ENCODE peak calls at places on chromosome 1, in seven cellular contexts. One of them, this sample, is unnamed.
A peak's percentile ranks its signal among the peaks of the same experiment; 100 is the strongest.

GRCh38 chr1:229109320-229109761 is 161.6 kb upstream of the RAB4A start:
- DNase-seq in AG04450: no peak
- DNase-seq in SJSA1: no peak
- DNase-seq in CD4-positive, CD25-positive, alpha-beta regulatory T cell: no peak
- DNase-seq in prostate gland: peak; percentile 58
- DNase-seq in CD8-positive, alpha-beta T cell: no peak
- DNase-seq in endodermal cell: no peak
- DNase-seq in this sample: no peak

GRCh38 chr1:39632491-39633417 is 6.7 kb downstream of the HEYL start:
- DNase-seq in AG04450: no peak
- DNase-seq in prostate gland: peak; percentile 36
- DNase-seq in CD8-positive, alpha-beta T cell: no peak
- DNase-seq in SJSA1: no peak
- DNase-seq in endodermal cell: peak; percentile 93
- DNase-seq in CD4-positive, CD25-positive, alpha-beta regulatory T cell: no peak
- DNase-seq in this sample: no peak

GRCh38 chr1:183734600-183735036 is 70.3 kb upstream of the RGL1 start:
- DNase-seq in SJSA1: no peak
- DNase-seq in prostate gland: peak; percentile 13
- DNase-seq in CD8-positive, alpha-beta T cell: no peak
- DNase-seq in endodermal cell: no peak
- DNase-seq in CD4-positive, CD25-positive, alpha-beta regulatory T cell: no peak
- DNase-seq in AG04450: no peak
- DNase-seq in this sample: no peak

GRCh38 chr1:102852583-102852982 is 255.7 kb downstream of the COL11A1 start:
- DNase-seq in prostate gland: no peak
- DNase-seq in AG04450: no peak
- DNase-seq in CD8-positive, alpha-beta T cell: no peak
- DNase-seq in CD4-positive, CD25-positive, alpha-beta regulatory T cell: no peak
- DNase-seq in SJSA1: no peak
- DNase-seq in endodermal cell: no peak
- DNase-seq in this sample: no peak

GRCh38 chr1:1135339-1136111 is 19.6 kb upstream of the C1orf159 start:
- DNase-seq in CD8-positive, alpha-beta T cell: no peak
- DNase-seq in endodermal cell: no peak
- DNase-seq in AG04450: no peak
- DNase-seq in SJSA1: no peak
- DNase-seq in prostate gland: no peak
- DNase-seq in CD4-positive, CD25-positive, alpha-beta regulatory T cell: no peak
- DNase-seq in this sample: no peak

GRCh38 chr1:154998201-154998780 is 4.3 kb upstream of the ZBTB7B start:
- DNase-seq in CD8-positive, alpha-beta T cell: no peak
- DNase-seq in CD4-positive, CD25-positive, alpha-beta regulatory T cell: no peak
- DNase-seq in AG04450: no peak
- DNase-seq in SJSA1: no peak
- DNase-seq in endodermal cell: no peak
- DNase-seq in prostate gland: no peak
- DNase-seq in this sample: no peak

GRCh38 chr1:37133276-37134145 is 99.2 kb upstream of the GRIK3 start:
- DNase-seq in prostate gland: no peak
- DNase-seq in CD4-positive, CD25-positive, alpha-beta regulatory T cell: no peak
- DNase-seq in SJSA1: no peak
- DNase-seq in endodermal cell: no peak
- DNase-seq in CD8-positive, alpha-beta T cell: no peak
- DNase-seq in AG04450: no peak
- DNase-seq in this sample: no peak

GRCh38 chr1:152926091-152926490 is 17.7 kb downstream of the IVL start:
- DNase-seq in CD4-positive, CD25-positive, alpha-beta regulatory T cell: no peak
- DNase-seq in SJSA1: no peak
- DNase-seq in AG04450: no peak
- DNase-seq in CD8-positive, alpha-beta T cell: no peak
- DNase-seq in prostate gland: no peak
- DNase-seq in endodermal cell: no peak
- DNase-seq in this sample: peak; percentile 70

GRCh38 chr1:233105225-233105624 is 154.8 kb downstream of the NTPCR start:
- DNase-seq in CD8-positive, alpha-beta T cell: no peak
- DNase-seq in SJSA1: no peak
- DNase-seq in CD4-positive, CD25-positive, alpha-beta regulatory T cell: no peak
- DNase-seq in AG04450: no peak
- DNase-seq in prostate gland: no peak
- DNase-seq in endodermal cell: no peak
- DNase-seq in this sample: peak; percentile 36

GRCh38 chr1:182149411-182149965 is 88.0 kb upstream of the ZNF648 start:
- DNase-seq in CD4-positive, CD25-positive, alpha-beta regulatory T cell: no peak
- DNase-seq in prostate gland: no peak
- DNase-seq in SJSA1: no peak
- DNase-seq in endodermal cell: no peak
- DNase-seq in CD8-positive, alpha-beta T cell: no peak
- DNase-seq in AG04450: no peak
- DNase-seq in this sample: peak; percentile 95

GRCh38 chr1:37474697-37475379 is 458 bp downstream of the ZC3H12A start:
- DNase-seq in AG04450: no peak
- DNase-seq in CD4-positive, CD25-positive, alpha-beta regulatory T cell: no peak
- DNase-seq in endodermal cell: no peak
- DNase-seq in CD8-positive, alpha-beta T cell: no peak
- DNase-seq in prostate gland: no peak
- DNase-seq in SJSA1: no peak
- DNase-seq in this sample: no peak

GRCh38 chr1:94562502-94563260 is 21.1 kb upstream of the F3 start:
- DNase-seq in AG04450: no peak
- DNase-seq in CD8-positive, alpha-beta T cell: no peak
- DNase-seq in CD4-positive, CD25-positive, alpha-beta regulatory T cell: no peak
- DNase-seq in SJSA1: no peak
- DNase-seq in prostate gland: peak; percentile 69
- DNase-seq in endodermal cell: peak; percentile 63
- DNase-seq in this sample: no peak

GRCh38 chr1:47031059-47031458 is 7.6 kb downstream of the CYP4X1 start:
- DNase-seq in endodermal cell: no peak
- DNase-seq in prostate gland: peak; percentile 76
- DNase-seq in SJSA1: no peak
- DNase-seq in CD8-positive, alpha-beta T cell: no peak
- DNase-seq in CD4-positive, CD25-positive, alpha-beta regulatory T cell: no peak
- DNase-seq in AG04450: no peak
- DNase-seq in this sample: peak; percentile 87

GRCh38 chr1:100538935-100539835 is 1.2 kb downstream of the GPR88 start:
- DNase-seq in endodermal cell: peak; percentile 83
- DNase-seq in prostate gland: no peak
- DNase-seq in AG04450: no peak
- DNase-seq in CD8-positive, alpha-beta T cell: no peak
- DNase-seq in CD4-positive, CD25-positive, alpha-beta regulatory T cell: no peak
- DNase-seq in SJSA1: no peak
- DNase-seq in this sample: no peak

GRCh38 chr1:201739492-201740085 is 89.4 kb upstream of the IPO9 start:
- DNase-seq in CD4-positive, CD25-positive, alpha-beta regulatory T cell: no peak
- DNase-seq in AG04450: no peak
- DNase-seq in endodermal cell: peak; percentile 91
- DNase-seq in SJSA1: no peak
- DNase-seq in prostate gland: peak; percentile 39
- DNase-seq in CD8-positive, alpha-beta T cell: peak; percentile 74
- DNase-seq in this sample: peak; percentile 67

GRCh38 chr1:26723013-26723991 is 27.5 kb downstream of the ARID1A start:
- DNase-seq in AG04450: peak; percentile 96
- DNase-seq in endodermal cell: peak; percentile 95
- DNase-seq in SJSA1: peak; percentile 95
- DNase-seq in CD8-positive, alpha-beta T cell: peak; percentile 58
- DNase-seq in prostate gland: peak; percentile 63
- DNase-seq in CD4-positive, CD25-positive, alpha-beta regulatory T cell: peak; percentile 42
- DNase-seq in this sample: peak; percentile 88

GRCh38 chr1:28232558-28233263 is at the start of gene DNAJC8:
- DNase-seq in AG04450: peak; percentile 78
- DNase-seq in SJSA1: peak; percentile 94
- DNase-seq in CD8-positive, alpha-beta T cell: peak; percentile 93
- DNase-seq in endodermal cell: peak; percentile 97
- DNase-seq in prostate gland: peak; percentile 97
- DNase-seq in CD4-positive, CD25-positive, alpha-beta regulatory T cell: peak; percentile 93
- DNase-seq in this sample: peak; percentile 86

DNA sequence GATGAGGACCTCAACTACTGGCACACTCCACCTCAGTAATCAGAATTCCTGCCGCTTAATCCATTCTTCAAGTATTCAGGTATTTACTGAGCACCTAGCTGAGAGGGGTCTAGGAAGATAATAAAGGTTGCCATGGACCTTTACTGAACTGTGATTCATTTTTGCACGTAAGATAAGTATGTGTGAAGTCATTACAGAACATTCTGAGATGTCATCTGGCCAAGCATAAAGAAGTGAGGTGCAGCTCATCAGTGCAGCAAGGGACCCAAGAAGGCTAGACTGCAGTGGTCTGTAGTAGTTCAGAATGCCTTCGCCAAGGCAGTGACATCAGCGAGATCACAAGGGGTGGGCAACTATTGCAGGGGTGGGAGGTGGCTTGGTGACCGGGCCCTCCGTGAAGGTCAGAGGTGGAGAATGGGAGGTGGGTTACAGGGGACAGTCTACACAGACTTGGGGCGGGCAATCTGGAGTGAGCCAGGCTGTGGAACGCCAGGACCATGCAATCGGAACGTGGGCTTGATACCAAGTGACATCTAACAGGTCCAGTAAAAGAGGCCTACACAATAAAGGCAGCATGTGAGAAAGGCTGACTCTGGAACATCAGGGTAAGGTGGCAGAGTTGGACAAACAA is 107.4 kb downstream of the SLC45A1 start:
- DNase-seq in prostate gland: no peak
- DNase-seq in AG04450: no peak
- DNase-seq in endodermal cell: no peak
- DNase-seq in CD4-positive, CD25-positive, alpha-beta regulatory T cell: no peak
- DNase-seq in CD8-positive, alpha-beta T cell: no peak
- DNase-seq in SJSA1: no peak
- DNase-seq in this sample: no peak
- H3K4me3 ChIP-seq in prostate gland: peak overlapping the region; percentile 84
- H3K4me3 ChIP-seq in AG04450: no peak overlapping the region
- H3K4me3 ChIP-seq in endodermal cell: peak overlapping the region; percentile 44
- H3K4me3 ChIP-seq in CD4-positive, CD25-positive, alpha-beta regulatory T cell: peak overlapping the region; percentile 80
- H3K4me3 ChIP-seq in CD8-positive, alpha-beta T cell: no peak overlapping the region
- H3K4me3 ChIP-seq in SJSA1: no peak overlapping the region
- H3K4me3 ChIP-seq in this sample: no peak overlapping the region

DNA sequence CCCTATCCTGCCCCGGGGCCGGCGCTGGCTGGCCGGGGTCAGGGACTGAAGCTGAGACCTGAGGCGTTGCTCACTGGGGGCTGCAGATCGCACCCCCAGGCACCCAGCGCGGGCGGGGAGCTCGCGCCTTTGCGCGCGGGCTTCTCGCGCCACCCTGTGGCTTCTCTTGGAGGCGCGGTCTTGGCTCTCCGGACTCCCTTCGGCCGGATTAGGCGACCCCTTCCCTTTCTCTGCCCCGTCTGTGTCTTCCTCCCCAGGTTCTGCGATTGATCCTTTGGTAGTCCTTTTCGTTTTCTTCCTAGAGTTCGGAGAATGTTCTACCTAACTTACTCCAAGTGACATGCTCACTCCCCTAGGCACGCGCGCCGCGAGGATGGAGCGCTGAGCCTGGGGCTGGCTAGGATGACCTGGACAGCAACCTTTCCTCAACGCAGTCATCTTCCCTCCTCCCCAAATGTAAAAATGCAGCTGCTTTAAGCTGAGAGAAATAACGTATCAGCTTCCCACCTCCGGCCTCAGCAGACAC is 489 bp upstream of the NTRK1 start:
- DNase-seq in AG04450: no peak
- DNase-seq in CD8-positive, alpha-beta T cell: peak; percentile 78
- DNase-seq in CD4-positive, CD25-positive, alpha-beta regulatory T cell: peak; percentile 40
- DNase-seq in SJSA1: no peak
- DNase-seq in prostate gland: peak; percentile 14
- DNase-seq in endodermal cell: peak; percentile 86
- DNase-seq in this sample: no peak
- H3K27me3 ChIP-seq in AG04450: peaks cover 81% of the 10 kb centered on the region
- H3K27me3 ChIP-seq in CD8-positive, alpha-beta T cell: peaks cover 44% of the 10 kb centered on the region
- H3K27me3 ChIP-seq in CD4-positive, CD25-positive, alpha-beta regulatory T cell: peaks cover 13% of the 10 kb centered on the region
- H3K27me3 ChIP-seq in SJSA1: peaks cover 77% of the 10 kb centered on the region
- H3K27me3 ChIP-seq in prostate gland: peaks cover 14% of the 10 kb centered on the region
- H3K27me3 ChIP-seq in endodermal cell: peaks cover 84% of the 10 kb centered on the region
- H3K27me3 ChIP-seq in this sample: peaks cover 28% of the 10 kb centered on the region

DNA sequence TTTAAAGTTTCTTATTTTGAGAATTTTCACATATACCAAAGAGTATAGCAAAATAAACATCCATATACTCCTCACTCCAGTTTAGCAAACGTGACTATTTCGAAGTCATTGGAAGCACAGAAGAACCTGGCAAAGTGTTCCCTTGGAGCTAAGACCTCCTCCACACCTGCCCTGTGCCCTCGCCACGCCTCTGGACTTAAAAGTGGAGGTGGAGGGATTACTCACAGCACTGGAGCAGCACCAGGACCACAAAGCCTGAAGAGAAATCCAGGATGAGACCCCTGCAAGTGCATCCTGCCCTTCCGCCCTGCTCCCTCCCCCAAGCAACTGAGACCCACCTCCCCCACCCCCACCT is 436 bp downstream of the CHI3L1 start:
- DNase-seq in SJSA1: no peak
- DNase-seq in CD8-positive, alpha-beta T cell: no peak
- DNase-seq in CD4-positive, CD25-positive, alpha-beta regulatory T cell: no peak
- DNase-seq in endodermal cell: no peak
- DNase-seq in prostate gland: no peak
- DNase-seq in AG04450: no peak
- DNase-seq in this sample: no peak
- H3K4me3 ChIP-seq in SJSA1: no peak overlapping the region
- H3K4me3 ChIP-seq in CD8-positive, alpha-beta T cell: no peak overlapping the region
- H3K4me3 ChIP-seq in CD4-positive, CD25-positive, alpha-beta regulatory T cell: no peak overlapping the region
- H3K4me3 ChIP-seq in endodermal cell: no peak overlapping the region
- H3K4me3 ChIP-seq in prostate gland: no peak overlapping the region
- H3K4me3 ChIP-seq in AG04450: no peak overlapping the region
- H3K4me3 ChIP-seq in this sample: no peak overlapping the region

DNA sequence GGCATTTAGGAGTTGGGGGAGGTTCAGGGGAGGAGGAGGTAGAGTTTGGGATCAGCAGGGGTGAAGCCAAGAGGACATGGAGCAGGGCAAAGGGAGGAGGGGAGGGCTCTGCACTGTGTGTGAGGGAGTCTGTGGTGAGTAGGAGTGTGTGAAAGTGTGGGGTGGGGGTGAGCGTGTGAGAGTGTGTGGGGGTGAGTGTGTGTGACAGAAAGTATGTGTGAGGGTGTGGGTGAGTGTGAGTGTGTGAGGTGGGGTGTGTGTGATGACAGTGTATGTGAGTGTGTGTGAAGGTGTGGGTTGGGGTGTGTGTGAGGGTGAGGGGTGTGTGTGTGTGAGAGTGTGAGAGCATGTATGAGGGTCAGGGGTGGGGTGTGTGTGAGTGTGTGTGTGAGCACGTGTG is 62.6 kb downstream of the GNG4 start:
- DNase-seq in CD8-positive, alpha-beta T cell: no peak
- DNase-seq in AG04450: no peak
- DNase-seq in SJSA1: no peak
- DNase-seq in CD4-positive, CD25-positive, alpha-beta regulatory T cell: no peak
- DNase-seq in prostate gland: no peak
- DNase-seq in endodermal cell: no peak
- DNase-seq in this sample: no peak
- H3K27me3 ChIP-seq in CD8-positive, alpha-beta T cell: no peaks in the 10 kb centered on the region
- H3K27me3 ChIP-seq in AG04450: peaks cover 19% of the 10 kb centered on the region
- H3K27me3 ChIP-seq in SJSA1: no peaks in the 10 kb centered on the region
- H3K27me3 ChIP-seq in CD4-positive, CD25-positive, alpha-beta regulatory T cell: peaks cover 2% of the 10 kb centered on the region
- H3K27me3 ChIP-seq in prostate gland: no peaks in the 10 kb centered on the region
- H3K27me3 ChIP-seq in endodermal cell: no peaks in the 10 kb centered on the region
- H3K27me3 ChIP-seq in this sample: no peaks in the 10 kb centered on the region